ENCODE peak calls at places on chromosomes 2 and 18, in nine cellular contexts. L is endodermal cell; R is heart left ventricle; P is right cardiac atrium; Y is right lobe of liver; N is CD8-positive, alpha-beta memory T cell; G is colonic mucosa; H is prostate gland; V is A549. D is an unnamed sample.
A peak's percentile ranks its signal among the peaks of the same experiment; 100 is the strongest.

GRCh38 chr2:207670887-207671286 is 40.6 kb upstream of the CCNYL1 start:
- DNase-seq in L (peak; percentile 76), P (no peak), Y (no peak), G (no peak), N (no peak), V (no peak), H (no peak), R (no peak), D (no peak)

GRCh38 chr2:159614534-159615186 is 1.7 kb downstream of the BAZ2B start:
- DNase-seq in L (no peak), P (no peak), R (no peak), H (no peak), N (no peak), V (no peak), G (no peak), Y (no peak), D (no peak)

GRCh38 chr2:30625600-30626208 is 178.7 kb downstream of the LCLAT1 start:
- DNase-seq in P (no peak), V (no peak), Y (no peak), L (no peak), H (no peak), N (no peak), R (no peak), G (no peak), D (no peak)

GRCh38 chr18:46755315-46756171 is 1.3 kb downstream of the ST8SIA5 start:
- DNase-seq in P (no peak), G (no peak), R (no peak), V (no peak), N (no peak), H (no peak), Y (no peak), L (peak; percentile 53), D (no peak)

GRCh38 chr2:74843371-74844298 is 9.7 kb downstream of the HK2 start:
- DNase-seq in G (peak; percentile 67), Y (no peak), V (no peak), H (no peak), P (no peak), L (no peak), N (no peak), R (no peak), D (no peak)

GRCh38 chr2:236824836-236825235 is 255.2 kb downstream of the ACKR3 start:
- DNase-seq in L (no peak), Y (no peak), R (no peak), P (no peak), N (no peak), H (peak; percentile 85), G (no peak), V (no peak), D (no peak)

GRCh38 chr2:191869178-191869577 is 22.3 kb upstream of the CAVIN2 start:
- DNase-seq in Y (no peak), P (no peak), R (no peak), V (no peak), H (no peak), N (no peak), G (peak; percentile 58), L (peak; percentile 92), D (no peak)

GRCh38 chr2:204122425-204122824 is 185.9 kb downstream of the ICOS start:
- DNase-seq in Y (no peak), N (no peak), H (no peak), L (no peak), R (no peak), V (no peak), P (no peak), G (no peak), D (no peak)

GRCh38 chr2:90069290-90069894 is 1377.9 kb downstream of the RPIA start:
- DNase-seq in G (peak; percentile 52), N (no peak), Y (peak; percentile 62), H (no peak), R (no peak), P (peak; percentile 24), V (peak; percentile 26), L (peak; percentile 52), D (no peak)

GRCh38 chr2:68411397-68412126 is 46.5 kb downstream of the PLEK start:
- DNase-seq in R (no peak), N (no peak), H (no peak), G (no peak), P (no peak), Y (no peak), V (no peak), L (no peak), D (no peak)

DNA sequence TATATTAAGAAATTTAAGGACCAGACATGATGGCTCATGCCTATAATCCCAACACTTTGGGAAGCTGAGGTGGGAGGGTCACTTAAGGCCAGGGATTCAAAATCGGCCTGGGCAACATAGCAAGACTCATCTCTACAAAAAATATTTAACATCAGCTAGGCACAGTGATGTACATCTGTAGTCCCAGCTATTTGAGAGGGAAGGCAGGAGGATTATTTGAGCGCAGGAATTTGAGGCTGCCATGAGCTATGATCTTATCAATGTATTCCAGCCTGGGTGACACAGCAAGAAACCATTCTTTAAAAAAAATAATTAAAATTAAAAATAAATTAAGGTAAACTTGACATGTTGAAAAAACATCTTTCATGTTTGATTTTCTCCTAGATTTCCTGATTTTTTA is 564.2 kb downstream of the MBD2 start:
- DNase-seq in L (no peak), H (no peak), R (no peak), G (no peak), N (no peak), Y (no peak), P (no peak), V (no peak), D (no peak)
- H3K9me3 ChIP-seq in L (peaks cover 6% of the 10 kb centered on the region), H (no peaks in the 10 kb centered on the region), R (peaks cover 21% of the 10 kb centered on the region), G (no peaks in the 10 kb centered on the region), N (no peaks in the 10 kb centered on the region), Y (no peaks in the 10 kb centered on the region), P (no peaks in the 10 kb centered on the region), V (no peaks in the 10 kb centered on the region), D (no peaks in the 10 kb centered on the region)

DNA sequence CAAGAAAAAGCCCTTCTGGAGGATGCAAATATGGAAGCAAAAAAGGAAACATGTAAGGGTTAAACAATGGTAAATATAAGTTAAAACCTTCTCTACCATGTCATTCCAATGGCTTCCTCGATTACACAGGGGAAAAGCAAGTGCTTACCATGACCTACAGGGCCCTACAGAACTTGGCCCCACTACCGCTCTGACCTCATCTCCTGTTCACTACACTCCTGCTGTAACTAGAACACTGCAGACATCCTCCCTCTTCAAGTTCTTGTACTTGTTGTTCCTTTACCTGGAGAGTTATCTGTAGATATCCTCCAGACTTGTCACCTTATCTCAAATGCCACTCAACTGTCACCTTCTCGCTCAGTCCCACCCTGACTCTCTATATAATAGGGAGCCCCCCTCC is 194.6 kb downstream of the L3MBTL4 start:
- DNase-seq in P (no peak), H (no peak), V (no peak), R (no peak), L (no peak), G (no peak), Y (no peak), N (no peak), D (no peak)
- H3K9me3 ChIP-seq in P (no peaks in the 10 kb centered on the region), H (no peaks in the 10 kb centered on the region), V (no peaks in the 10 kb centered on the region), R (no peaks in the 10 kb centered on the region), L (no peaks in the 10 kb centered on the region), G (no peaks in the 10 kb centered on the region), Y (no peaks in the 10 kb centered on the region), N (no peaks in the 10 kb centered on the region), D (no peaks in the 10 kb centered on the region)

DNA sequence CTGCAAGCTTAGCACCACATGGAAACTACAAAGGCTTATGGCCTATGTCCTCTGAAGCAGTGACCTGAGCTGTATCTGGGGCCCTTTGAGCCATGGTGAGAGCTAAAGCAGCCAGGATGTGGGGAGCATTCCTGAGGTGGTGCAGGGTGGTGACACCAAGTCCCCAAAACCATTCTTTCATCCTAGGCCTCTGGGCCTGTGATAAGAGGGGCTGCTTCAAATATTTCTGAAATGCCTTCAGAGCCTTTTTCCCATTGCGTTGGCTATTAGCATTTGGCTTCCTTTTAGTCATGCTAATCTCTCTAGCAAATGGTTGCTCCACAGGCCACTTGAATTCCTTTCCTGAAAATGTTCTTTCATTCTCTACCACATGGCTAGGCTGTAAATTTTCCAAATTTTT is 13.4 kb downstream of the CCDC150 start:
- DNase-seq in R (no peak), H (no peak), L (no peak), G (no peak), P (no peak), N (no peak), Y (no peak), V (no peak), D (no peak)
- H3K9me3 ChIP-seq in R (peaks cover 49% of the 10 kb centered on the region), H (no peaks in the 10 kb centered on the region), L (peaks cover 61% of the 10 kb centered on the region), G (no peaks in the 10 kb centered on the region), P (peaks cover 5% of the 10 kb centered on the region), N (peaks cover 16% of the 10 kb centered on the region), Y (peaks cover 20% of the 10 kb centered on the region), V (peaks cover 49% of the 10 kb centered on the region), D (peaks cover 4% of the 10 kb centered on the region)

DNA sequence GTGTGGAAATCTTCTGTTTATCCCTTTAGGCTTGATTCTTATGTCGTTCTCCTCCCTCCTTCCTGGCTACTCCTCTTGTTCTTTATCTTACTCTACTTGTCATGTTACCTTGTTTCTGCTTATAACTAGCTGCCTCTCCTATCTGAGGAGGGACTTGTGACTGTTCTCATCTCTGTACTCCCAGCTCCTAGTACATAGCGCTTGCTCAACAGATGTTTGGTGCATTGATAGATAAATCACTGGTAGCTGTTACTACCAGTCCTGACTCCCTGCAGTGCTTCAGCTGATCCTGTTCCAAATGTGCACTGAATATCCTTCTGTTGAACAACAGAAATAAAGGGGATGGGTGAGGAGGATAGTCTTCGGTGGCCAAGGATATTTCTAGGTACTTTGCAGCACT is 7.3 kb downstream of the IL1B start:
- DNase-seq in R (no peak), H (no peak), N (no peak), V (no peak), Y (no peak), P (no peak), L (peak; percentile 5), G (no peak), D (no peak)
- H3K9me3 ChIP-seq in R (no peaks in the 10 kb centered on the region), H (no peaks in the 10 kb centered on the region), N (no peaks in the 10 kb centered on the region), V (no peaks in the 10 kb centered on the region), Y (no peaks in the 10 kb centered on the region), P (no peaks in the 10 kb centered on the region), L (no peaks in the 10 kb centered on the region), G (no peaks in the 10 kb centered on the region), D (no peaks in the 10 kb centered on the region)

DNA sequence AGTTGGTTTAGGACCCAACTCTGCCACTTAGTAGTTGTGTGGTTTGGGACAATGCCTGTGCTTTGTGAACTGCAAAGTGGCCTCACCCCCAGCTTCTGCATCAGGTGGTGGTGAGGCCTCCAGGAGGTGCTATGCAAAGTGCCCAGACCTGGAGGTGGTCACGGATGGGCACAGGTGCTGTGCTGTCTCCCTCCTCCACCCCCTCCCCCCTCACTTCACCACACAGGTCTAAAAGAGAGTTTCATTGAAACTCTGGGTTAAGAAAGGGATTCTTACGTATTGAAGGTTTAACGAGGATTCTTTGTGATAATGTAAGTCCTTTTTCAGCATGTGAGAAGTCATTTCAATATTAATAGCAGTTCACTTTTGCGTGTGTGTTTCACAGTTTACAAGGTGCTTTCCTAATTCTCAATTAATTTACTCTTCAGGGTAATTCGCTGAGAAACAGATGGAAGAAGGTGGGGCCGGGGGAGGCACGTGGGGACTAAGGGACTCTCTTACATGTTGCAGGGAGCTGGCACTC is 369.9 kb downstream of the LPIN1 start:
- DNase-seq in N (no peak), R (no peak), L (no peak), G (no peak), P (no peak), Y (no peak), V (no peak), H (no peak), D (no peak)
- H3K9me3 ChIP-seq in N (no peaks in the 10 kb centered on the region), R (no peaks in the 10 kb centered on the region), L (no peaks in the 10 kb centered on the region), G (no peaks in the 10 kb centered on the region), P (no peaks in the 10 kb centered on the region), Y (no peaks in the 10 kb centered on the region), V (no peaks in the 10 kb centered on the region), H (no peaks in the 10 kb centered on the region), D (no peaks in the 10 kb centered on the region)

DNA sequence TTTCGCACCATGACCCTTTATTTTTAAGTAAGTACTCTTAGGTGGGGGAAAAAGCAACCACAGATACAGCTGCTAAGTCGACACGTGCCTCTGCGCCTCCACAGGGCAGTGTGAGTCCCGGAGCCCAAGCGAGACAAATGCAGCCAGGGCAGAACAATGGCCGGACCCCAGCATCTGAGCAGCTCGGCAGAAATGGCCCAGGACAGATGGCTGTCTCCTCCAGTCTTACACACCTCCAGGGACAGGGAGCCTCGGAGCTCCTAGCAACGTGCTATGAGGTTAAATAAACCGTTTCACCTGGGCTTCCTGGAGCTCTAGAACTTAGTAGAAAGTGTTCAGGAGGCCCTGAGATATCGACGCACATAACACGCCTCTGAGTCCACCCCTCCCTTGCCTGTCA is 47.3 kb upstream of the SALL3 start:
- DNase-seq in V (no peak), G (no peak), N (no peak), H (no peak), R (no peak), Y (no peak), P (no peak), L (no peak), D (no peak)
- H3K9me3 ChIP-seq in V (no peaks in the 10 kb centered on the region), G (no peaks in the 10 kb centered on the region), N (no peaks in the 10 kb centered on the region), H (no peaks in the 10 kb centered on the region), R (no peaks in the 10 kb centered on the region), Y (no peaks in the 10 kb centered on the region), P (no peaks in the 10 kb centered on the region), L (no peaks in the 10 kb centered on the region), D (no peaks in the 10 kb centered on the region)

D was measured in T-helper 17 cell.